ENCODE peak calls at places on chromosomes 5 and 9, in eight cellular contexts. One of them, this sample, is unnamed.

GRCh38 chr9:105198763-105199339 is 45.6 kb upstream of the SLC44A1 start:
- DNase-seq in HFF-Myc: no peak
- DNase-seq in body of pancreas: no peak
- DNase-seq in fibroblast of lung: no peak
- DNase-seq in fibroblast of pulmonary artery: no peak
- DNase-seq in psoas muscle: no peak
- DNase-seq in tibial nerve: no peak
- DNase-seq in lung: no peak
- DNase-seq in this sample: no peak

GRCh38 chr5:179217956-179218355 is 127.3 kb downstream of the ADAMTS2 start:
- DNase-seq in fibroblast of pulmonary artery: no peak
- DNase-seq in tibial nerve: no peak
- DNase-seq in psoas muscle: no peak
- DNase-seq in HFF-Myc: no peak
- DNase-seq in fibroblast of lung: no peak
- DNase-seq in body of pancreas: peak
- DNase-seq in lung: no peak
- DNase-seq in this sample: no peak

GRCh38 chr5:1004598-1005361 is 3.8 kb upstream of the NKD2 start:
- DNase-seq in psoas muscle: peak
- DNase-seq in lung: peak
- DNase-seq in fibroblast of pulmonary artery: peak
- DNase-seq in fibroblast of lung: peak
- DNase-seq in tibial nerve: peak
- DNase-seq in HFF-Myc: no peak
- DNase-seq in body of pancreas: peak
- DNase-seq in this sample: peak

GRCh38 chr5:99000221-99000620 is 71.4 kb upstream of the CHD1 start:
- DNase-seq in body of pancreas: no peak
- DNase-seq in fibroblast of pulmonary artery: no peak
- DNase-seq in fibroblast of lung: no peak
- DNase-seq in lung: no peak
- DNase-seq in HFF-Myc: no peak
- DNase-seq in psoas muscle: no peak
- DNase-seq in tibial nerve: no peak
- DNase-seq in this sample: no peak

GRCh38 chr9:14652729-14653377 is 40.4 kb downstream of the ZDHHC21 start:
- DNase-seq in HFF-Myc: no peak
- DNase-seq in fibroblast of lung: peak
- DNase-seq in psoas muscle: no peak
- DNase-seq in body of pancreas: peak
- DNase-seq in fibroblast of pulmonary artery: peak
- DNase-seq in tibial nerve: no peak
- DNase-seq in lung: no peak
- DNase-seq in this sample: no peak

GRCh38 chr5:41196197-41196596 is 17.1 kb downstream of the C6 start:
- DNase-seq in HFF-Myc: no peak
- DNase-seq in body of pancreas: no peak
- DNase-seq in fibroblast of lung: no peak
- DNase-seq in lung: no peak
- DNase-seq in tibial nerve: no peak
- DNase-seq in psoas muscle: no peak
- DNase-seq in fibroblast of pulmonary artery: no peak
- DNase-seq in this sample: no peak

GRCh38 chr5:108924457-108924961 is 176.8 kb downstream of the FER start:
- DNase-seq in fibroblast of pulmonary artery: no peak
- DNase-seq in lung: no peak
- DNase-seq in body of pancreas: no peak
- DNase-seq in psoas muscle: no peak
- DNase-seq in tibial nerve: no peak
- DNase-seq in HFF-Myc: no peak
- DNase-seq in fibroblast of lung: no peak
- DNase-seq in this sample: no peak

GRCh38 chr9:91682806-91683205 is 259.2 kb upstream of the NFIL3 start:
- DNase-seq in HFF-Myc: no peak
- DNase-seq in body of pancreas: no peak
- DNase-seq in fibroblast of lung: peak
- DNase-seq in fibroblast of pulmonary artery: peak
- DNase-seq in lung: no peak
- DNase-seq in tibial nerve: no peak
- DNase-seq in psoas muscle: no peak
- DNase-seq in this sample: no peak

GRCh38 chr5:134026521-134027202 is 21.9 kb upstream of the VDAC1 start:
- DNase-seq in psoas muscle: no peak
- DNase-seq in tibial nerve: no peak
- DNase-seq in body of pancreas: peak
- DNase-seq in fibroblast of lung: peak
- DNase-seq in HFF-Myc: no peak
- DNase-seq in fibroblast of pulmonary artery: peak
- DNase-seq in lung: no peak
- DNase-seq in this sample: peak

GRCh38 chr9:88258587-88258986 is 120.3 kb upstream of the SPATA31C2 start:
- DNase-seq in tibial nerve: no peak
- DNase-seq in fibroblast of pulmonary artery: peak
- DNase-seq in body of pancreas: peak
- DNase-seq in psoas muscle: peak
- DNase-seq in lung: peak
- DNase-seq in HFF-Myc: no peak
- DNase-seq in fibroblast of lung: peak
- DNase-seq in this sample: no peak

GRCh38 chr5:137146402-137146889 is 352.7 kb downstream of the SPOCK1 start:
- DNase-seq in HFF-Myc: peak
- DNase-seq in fibroblast of pulmonary artery: peak
- DNase-seq in fibroblast of lung: peak
- DNase-seq in body of pancreas: no peak
- DNase-seq in psoas muscle: peak
- DNase-seq in lung: no peak
- DNase-seq in tibial nerve: no peak
- DNase-seq in this sample: no peak

GRCh38 chr9:94921072-94921471 is 194.6 kb downstream of the AOPEP start:
- DNase-seq in fibroblast of pulmonary artery: peak
- DNase-seq in fibroblast of lung: peak
- DNase-seq in body of pancreas: no peak
- DNase-seq in lung: no peak
- DNase-seq in HFF-Myc: no peak
- DNase-seq in psoas muscle: peak
- DNase-seq in tibial nerve: no peak
- DNase-seq in this sample: no peak

GRCh38 chr9:24828687-24829086 is 283.0 kb upstream of the IZUMO3 start:
- DNase-seq in lung: no peak
- DNase-seq in HFF-Myc: no peak
- DNase-seq in fibroblast of lung: no peak
- DNase-seq in tibial nerve: no peak
- DNase-seq in body of pancreas: no peak
- DNase-seq in fibroblast of pulmonary artery: no peak
- DNase-seq in psoas muscle: no peak
- DNase-seq in this sample: no peak

GRCh38 chr9:24832307-24832706 is 286.6 kb upstream of the IZUMO3 start:
- DNase-seq in fibroblast of lung: no peak
- DNase-seq in lung: no peak
- DNase-seq in psoas muscle: no peak
- DNase-seq in body of pancreas: no peak
- DNase-seq in HFF-Myc: no peak
- DNase-seq in tibial nerve: no peak
- DNase-seq in fibroblast of pulmonary artery: no peak
- DNase-seq in this sample: peak
- TF ChIP-seq CTCF in fibroblast of lung: no peak
- TF ChIP-seq CTCF in lung: no peak
- TF ChIP-seq CTCF in psoas muscle: no peak
- TF ChIP-seq CTCF in body of pancreas: no peak
- TF ChIP-seq CTCF in HFF-Myc: peak
- TF ChIP-seq CTCF in tibial nerve: no peak
- TF ChIP-seq CTCF in fibroblast of pulmonary artery: no peak
- TF ChIP-seq CTCF in this sample: peak

GRCh38 chr9:130922815-130923610 is 16.0 kb downstream of the FIBCD1 start:
- DNase-seq in HFF-Myc: no peak
- DNase-seq in body of pancreas: no peak
- DNase-seq in fibroblast of lung: no peak
- DNase-seq in tibial nerve: no peak
- DNase-seq in lung: no peak
- DNase-seq in psoas muscle: no peak
- DNase-seq in fibroblast of pulmonary artery: no peak
- DNase-seq in this sample: no peak
- H3K4me3 ChIP-seq in HFF-Myc: no peak
- H3K4me3 ChIP-seq in body of pancreas: no peak
- H3K4me3 ChIP-seq in fibroblast of lung: no peak
- H3K4me3 ChIP-seq in tibial nerve: no peak
- H3K4me3 ChIP-seq in lung: no peak
- H3K4me3 ChIP-seq in psoas muscle: no peak
- H3K4me3 ChIP-seq in fibroblast of pulmonary artery: no peak
- H3K4me3 ChIP-seq in this sample: no peak

GRCh38 chr9:71210326-71210725 is 88.9 kb upstream of the TRPM3 start:
- DNase-seq in HFF-Myc: no peak
- DNase-seq in fibroblast of lung: no peak
- DNase-seq in tibial nerve: no peak
- DNase-seq in psoas muscle: no peak
- DNase-seq in fibroblast of pulmonary artery: no peak
- DNase-seq in lung: no peak
- DNase-seq in body of pancreas: no peak
- DNase-seq in this sample: no peak
- TF ChIP-seq CTCF in HFF-Myc: no peak
- TF ChIP-seq CTCF in fibroblast of lung: no peak
- TF ChIP-seq CTCF in tibial nerve: no peak
- TF ChIP-seq CTCF in psoas muscle: no peak
- TF ChIP-seq CTCF in fibroblast of pulmonary artery: no peak
- TF ChIP-seq CTCF in lung: no peak
- TF ChIP-seq CTCF in body of pancreas: no peak
- TF ChIP-seq CTCF in this sample: no peak

DNA sequence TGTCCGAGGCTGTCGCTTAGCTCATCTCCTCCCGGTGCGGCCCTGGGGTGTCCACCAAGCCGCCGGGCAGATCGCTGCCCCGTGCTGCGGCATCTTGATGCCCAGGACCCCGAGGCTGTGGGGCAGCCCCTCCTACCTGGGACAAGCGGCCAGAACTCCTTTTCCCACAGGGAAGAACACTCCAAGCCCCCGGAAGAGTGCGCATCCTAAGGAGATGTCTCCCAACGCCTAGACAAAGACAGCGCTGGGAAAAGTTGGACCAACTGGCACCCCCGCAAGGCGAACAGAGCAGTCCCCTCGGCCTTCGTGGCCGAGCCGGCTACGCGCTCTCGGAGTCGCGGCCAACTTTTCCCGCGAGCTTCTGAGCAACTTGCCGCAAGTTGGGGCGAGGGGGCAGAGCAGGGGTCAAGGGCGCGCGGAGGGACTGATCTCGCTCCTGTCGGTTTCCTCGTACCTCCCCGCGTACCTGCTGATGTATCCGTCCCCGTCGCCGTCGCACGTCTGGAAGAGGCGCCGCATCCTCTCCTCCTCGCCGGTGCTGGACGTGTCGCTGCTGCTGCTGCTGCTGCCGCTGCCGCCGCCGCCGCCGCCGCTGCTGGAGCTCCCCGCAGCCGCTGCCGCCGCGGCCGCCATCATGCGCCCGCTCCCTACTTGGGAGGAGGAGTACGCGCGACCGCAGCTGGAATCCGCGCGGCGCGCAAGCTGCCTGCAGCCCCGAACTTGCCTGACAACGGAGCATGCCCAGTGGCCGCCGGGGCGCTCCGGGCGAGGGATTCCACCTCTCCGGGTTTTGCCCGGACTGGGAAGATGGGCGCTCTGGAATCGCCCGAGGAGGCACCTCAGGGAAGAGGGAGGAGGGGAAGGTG is at the start of gene MCC:
- DNase-seq in psoas muscle: peak
- DNase-seq in HFF-Myc: peak
- DNase-seq in body of pancreas: peak
- DNase-seq in fibroblast of pulmonary artery: peak
- DNase-seq in fibroblast of lung: peak
- DNase-seq in tibial nerve: peak
- DNase-seq in lung: peak
- DNase-seq in this sample: peak
- H3K4me3 ChIP-seq in psoas muscle: peak
- H3K4me3 ChIP-seq in HFF-Myc: peak
- H3K4me3 ChIP-seq in body of pancreas: peak
- H3K4me3 ChIP-seq in fibroblast of pulmonary artery: peak
- H3K4me3 ChIP-seq in fibroblast of lung: peak
- H3K4me3 ChIP-seq in tibial nerve: peak
- H3K4me3 ChIP-seq in lung: peak
- H3K4me3 ChIP-seq in this sample: peak

DNA sequence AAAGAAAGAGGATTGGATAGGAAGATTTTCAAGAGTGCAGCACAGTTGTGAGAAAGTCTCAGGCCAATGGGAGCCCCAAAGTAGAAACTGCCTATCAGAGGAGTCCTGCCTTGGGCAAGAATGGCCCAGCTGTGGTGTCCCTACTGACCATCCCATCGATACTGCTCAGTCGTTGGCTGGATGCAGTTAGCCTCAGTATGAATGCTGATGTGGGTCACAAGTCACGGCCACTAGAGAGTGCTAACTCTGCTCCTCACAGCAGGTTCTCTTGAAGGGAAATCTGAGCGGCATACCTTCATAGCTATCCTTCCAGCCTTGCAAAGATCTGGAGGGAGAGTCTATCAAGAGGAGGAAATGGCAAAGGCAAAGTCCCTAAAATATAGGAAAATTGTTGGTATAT is 11.6 kb upstream of the CETN3 start:
- DNase-seq in lung: no peak
- DNase-seq in tibial nerve: no peak
- DNase-seq in body of pancreas: peak
- DNase-seq in fibroblast of pulmonary artery: peak
- DNase-seq in psoas muscle: no peak
- DNase-seq in fibroblast of lung: no peak
- DNase-seq in HFF-Myc: no peak
- DNase-seq in this sample: no peak
- TF ChIP-seq CTCF in lung: no peak
- TF ChIP-seq CTCF in tibial nerve: no peak
- TF ChIP-seq CTCF in body of pancreas: peak
- TF ChIP-seq CTCF in fibroblast of pulmonary artery: peak
- TF ChIP-seq CTCF in psoas muscle: no peak
- TF ChIP-seq CTCF in fibroblast of lung: no peak
- TF ChIP-seq CTCF in HFF-Myc: peak
- TF ChIP-seq CTCF in this sample: peak

GRCh38 chr5:62466228-62466627 is 53.7 kb downstream of the IPO11 start:
- DNase-seq in lung: no peak
- DNase-seq in body of pancreas: no peak
- DNase-seq in fibroblast of lung: peak
- DNase-seq in psoas muscle: no peak
- DNase-seq in HFF-Myc: no peak
- DNase-seq in tibial nerve: no peak
- DNase-seq in fibroblast of pulmonary artery: no peak
- DNase-seq in this sample: no peak
- H3K4me3 ChIP-seq in lung: no peak
- H3K4me3 ChIP-seq in body of pancreas: no peak
- H3K4me3 ChIP-seq in fibroblast of lung: no peak
- H3K4me3 ChIP-seq in psoas muscle: no peak
- H3K4me3 ChIP-seq in HFF-Myc: no peak
- H3K4me3 ChIP-seq in tibial nerve: no peak
- H3K4me3 ChIP-seq in fibroblast of pulmonary artery: no peak
- H3K4me3 ChIP-seq in this sample: no peak

DNA sequence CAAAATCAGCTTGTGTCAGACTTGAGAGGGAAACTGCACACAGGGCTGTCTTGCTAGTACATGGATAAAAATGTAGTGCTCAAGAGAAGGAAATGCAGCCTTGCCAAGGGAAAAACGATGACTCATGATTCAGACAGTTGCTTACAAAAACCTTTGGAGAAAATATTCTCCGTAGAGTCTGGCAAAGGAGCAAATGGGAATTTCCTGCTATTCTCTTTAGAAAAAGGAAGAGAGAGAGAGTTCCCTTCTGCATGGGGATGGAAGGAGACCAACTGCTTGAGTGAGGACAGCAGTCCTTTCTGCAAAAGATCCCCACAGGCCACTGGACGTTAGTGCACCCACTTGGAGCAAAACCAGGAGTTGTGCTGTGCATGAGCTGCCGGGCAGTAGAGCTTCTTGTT is 7.6 kb downstream of the IFNB1 start:
- DNase-seq in HFF-Myc: peak
- DNase-seq in body of pancreas: peak
- DNase-seq in fibroblast of lung: peak
- DNase-seq in fibroblast of pulmonary artery: peak
- DNase-seq in lung: peak
- DNase-seq in tibial nerve: no peak
- DNase-seq in psoas muscle: peak
- DNase-seq in this sample: no peak
- TF ChIP-seq CTCF in HFF-Myc: peak
- TF ChIP-seq CTCF in body of pancreas: no peak
- TF ChIP-seq CTCF in fibroblast of lung: peak
- TF ChIP-seq CTCF in fibroblast of pulmonary artery: peak
- TF ChIP-seq CTCF in lung: no peak
- TF ChIP-seq CTCF in tibial nerve: no peak
- TF ChIP-seq CTCF in psoas muscle: peak
- TF ChIP-seq CTCF in this sample: peak